ENCODE peak calls at places on chromosomes 11 and 22, in nine cellular contexts. M, E, W, T, S, F, Y, L and B are unnamed samples. For H3K4me1 and H4K20me1, the result is how much of the 10 kb centered on the place peaks cover.

GRCh38 chr22:31691408-31691807 is 29.4 kb upstream of the PISD start:
- DNase-seq in S (no peak), L (no peak), E (no peak), F (no peak), M (no peak), W (no peak), T (no peak), Y (no peak), B (no peak)

GRCh38 chr11:44950625-44951472 is at the start of gene TP53I11:
- DNase-seq in W (peak), F (peak), E (no peak), M (peak), S (peak), Y (no peak), L (peak), T (peak), B (peak)

GRCh38 chr11:44561275-44561781 is 4.1 kb upstream of the CD82 start:
- DNase-seq in S (no peak), L (no peak), M (no peak), Y (no peak), F (peak), T (no peak), E (no peak), W (no peak), B (no peak)

GRCh38 chr22:44795701-44796630 is 43.6 kb downstream of the ARHGAP8 start:
- DNase-seq in E (no peak), L (no peak), S (no peak), T (no peak), M (no peak), Y (peak), W (no peak), F (no peak), B (no peak)

GRCh38 chr11:27201454-27202302 is 161.1 kb downstream of the BBOX1 start:
- DNase-seq in M (no peak), E (peak), T (no peak), S (no peak), F (peak), W (peak), Y (peak), L (peak), B (peak)

GRCh38 chr22:29225422-29226090 is 19.9 kb downstream of the EMID1 start:
- DNase-seq in T (no peak), S (no peak), M (no peak), E (no peak), F (no peak), Y (no peak), W (peak), L (peak), B (peak)

GRCh38 chr22:20228939-20229272 is 39.2 kb downstream of the RTN4R start:
- DNase-seq in M (no peak), E (no peak), Y (no peak), W (no peak), T (no peak), F (no peak), L (no peak), S (no peak), B (no peak)

GRCh38 chr22:39472570-39473556 is 16.1 kb downstream of the MGAT3 start:
- DNase-seq in M (no peak), S (peak), T (no peak), W (no peak), L (no peak), F (no peak), E (peak), Y (no peak), B (peak)

GRCh38 chr11:78202733-78203167 is 14.0 kb downstream of the USP35 start:
- DNase-seq in Y (no peak), W (no peak), S (peak), E (peak), L (no peak), T (no peak), M (no peak), F (no peak), B (no peak)

GRCh38 chr11:60182546-60183330 is at the start of gene MS4A6A:
- DNase-seq in M (no peak), W (no peak), E (no peak), F (no peak), T (no peak), L (no peak), S (no peak), Y (no peak), B (no peak)

GRCh38 chr11:70116386-70117077 is 38.4 kb downstream of the ANO1 start:
- DNase-seq in F (no peak), E (no peak), L (no peak), Y (no peak), S (no peak), M (no peak), W (no peak), T (no peak), B (no peak)

GRCh38 chr11:40285520-40285919 is 1173.9 kb downstream of the LRRC4C start:
- DNase-seq in Y (no peak), W (no peak), M (no peak), T (no peak), S (no peak), L (no peak), F (no peak), E (no peak), B (no peak)

GRCh38 chr11:67583319-67584204 is at the start of gene GSTP1:
- DNase-seq in L (peak), F (peak), M (peak), T (peak), E (peak), W (peak), S (peak), Y (peak), B (peak)

GRCh38 chr11:90614318-90614717 is 391.5 kb upstream of the CHORDC1 start:
- DNase-seq in T (no peak), F (no peak), Y (no peak), L (no peak), E (no peak), S (no peak), M (no peak), W (no peak), B (no peak)

GRCh38 chr11:18191376-18191775 is 18.7 kb downstream of the MRGPRX4 start:
- DNase-seq in M (peak), S (peak), F (no peak), T (no peak), L (no peak), W (no peak), E (peak), Y (no peak), B (no peak)

GRCh38 chr11:56513280-56513679 is 22.1 kb upstream of the OR5M8 start:
- DNase-seq in M (no peak), E (no peak), L (no peak), W (no peak), T (no peak), Y (no peak), F (no peak), S (no peak), B (no peak)

DNA sequence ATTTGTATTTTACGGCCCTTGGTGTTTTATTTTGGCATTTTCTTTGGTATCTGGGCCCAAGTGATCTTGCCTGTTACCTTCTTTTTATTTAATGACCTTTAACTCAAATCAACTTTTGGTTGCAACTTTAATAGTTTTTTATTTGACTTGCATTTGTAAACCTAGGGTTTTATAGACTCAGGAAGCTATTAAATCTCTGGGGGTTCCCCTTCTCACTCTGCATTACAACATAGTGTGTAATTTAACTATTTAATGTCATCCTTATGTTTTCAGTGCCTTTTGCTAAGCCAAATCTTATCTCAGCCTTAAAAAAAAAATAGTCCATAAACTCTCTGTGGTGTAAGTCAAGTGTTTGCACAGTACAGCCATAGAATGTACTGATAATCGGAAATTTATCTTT is 3.4 kb downstream of the FJX1 start:
- DNase-seq in Y (no peak), T (no peak), W (no peak), L (no peak), F (peak), M (no peak), S (no peak), E (no peak), B (no peak)
- H3K4me1 ChIP-seq in Y (under half), T (under half), W (half or more), L (under half), F (under half), M (under half), S (under half), E (under half), B (under half)

DNA sequence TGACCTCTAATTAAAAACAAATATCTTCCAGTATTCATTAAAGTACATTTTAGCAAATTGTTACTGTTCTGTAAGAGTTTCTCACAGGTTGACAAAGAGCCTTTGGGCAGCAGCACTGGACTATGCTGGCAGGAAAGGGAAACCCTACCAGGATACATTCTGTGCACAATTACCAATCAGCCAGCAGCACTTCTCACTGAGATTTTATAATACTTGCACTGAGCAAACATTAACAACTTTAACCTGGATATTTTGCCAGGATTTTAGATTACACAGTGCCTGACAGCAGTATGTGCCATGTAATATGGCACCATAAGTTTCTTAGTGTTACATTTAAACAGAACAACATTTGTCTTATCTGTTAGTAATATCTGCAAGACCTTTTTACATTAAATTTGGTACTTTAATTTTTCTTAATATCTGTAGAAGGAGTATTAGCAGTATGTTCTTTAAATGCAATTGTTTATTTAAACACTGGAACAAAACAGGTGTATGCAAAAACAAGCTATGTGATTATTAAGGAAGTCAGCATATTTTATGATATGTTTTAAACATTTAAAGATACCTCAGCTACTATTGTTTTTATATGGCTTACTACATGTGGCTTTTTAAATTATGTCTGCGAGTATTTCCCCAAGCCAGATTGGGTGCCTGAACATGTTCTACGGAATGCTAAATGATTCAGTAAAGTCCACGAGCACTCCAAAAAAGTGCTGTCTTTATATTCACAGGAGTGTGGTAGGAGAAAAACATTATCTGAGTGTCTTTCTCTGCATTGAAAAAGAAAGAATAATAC is 699.0 kb upstream of the LUZP2 start:
- DNase-seq in F (peak), M (no peak), W (no peak), T (no peak), S (no peak), L (no peak), E (no peak), Y (no peak), B (no peak)
- TF ChIP-seq EZH2phosphoT487 in F (no peak), M (no peak), W (no peak), T (no peak), S (no peak), L (no peak), E (no peak), Y (no peak), B (no peak)

GRCh38 chr22:40593460-40594273 is 42.9 kb downstream of the MRTFA start:
- DNase-seq in E (peak), L (no peak), F (no peak), W (peak), T (no peak), Y (no peak), S (peak), M (no peak), B (peak)

GRCh38 chr22:40594924-40595323 is 41.6 kb downstream of the MRTFA start:
- DNase-seq in L (no peak), T (no peak), E (no peak), M (no peak), F (no peak), Y (no peak), W (no peak), S (no peak), B (no peak)

GRCh38 chr22:40592352-40593113 is 44.0 kb downstream of the MRTFA start:
- DNase-seq in L (no peak), Y (no peak), S (no peak), T (no peak), E (peak), M (no peak), W (no peak), F (no peak), B (no peak)

GRCh38 chr22:40595497-40596234 is 40.9 kb downstream of the MRTFA start:
- DNase-seq in L (peak), F (no peak), W (no peak), E (no peak), S (no peak), Y (no peak), T (no peak), M (no peak), B (no peak)

DNA sequence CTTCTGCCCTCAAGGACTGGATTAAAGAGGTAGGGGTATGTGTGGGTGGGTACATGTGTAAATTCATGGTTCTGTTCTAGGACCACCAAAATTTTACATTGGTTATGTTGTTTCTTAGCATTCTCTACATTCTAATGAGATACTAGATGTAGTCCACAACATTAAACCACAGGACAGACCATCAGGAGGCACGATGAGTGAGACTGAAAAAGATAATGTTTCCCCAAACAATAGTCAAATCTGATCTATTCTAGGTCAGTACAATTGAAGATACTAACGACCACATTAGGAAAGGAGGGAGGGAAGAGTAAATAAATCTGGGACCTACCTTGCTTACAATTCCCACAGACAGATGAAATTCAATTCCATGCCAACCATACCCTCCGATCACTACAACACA is 42.2 kb downstream of the MRTFA start:
- DNase-seq in F (no peak), L (no peak), E (no peak), W (no peak), M (no peak), Y (no peak), T (no peak), S (no peak), B (no peak)
- H4K20me1 ChIP-seq in F (under half), L (under half), E (under half), W (under half), M (half or more), Y (under half), T (under half), S (under half), B (under half)

DNA sequence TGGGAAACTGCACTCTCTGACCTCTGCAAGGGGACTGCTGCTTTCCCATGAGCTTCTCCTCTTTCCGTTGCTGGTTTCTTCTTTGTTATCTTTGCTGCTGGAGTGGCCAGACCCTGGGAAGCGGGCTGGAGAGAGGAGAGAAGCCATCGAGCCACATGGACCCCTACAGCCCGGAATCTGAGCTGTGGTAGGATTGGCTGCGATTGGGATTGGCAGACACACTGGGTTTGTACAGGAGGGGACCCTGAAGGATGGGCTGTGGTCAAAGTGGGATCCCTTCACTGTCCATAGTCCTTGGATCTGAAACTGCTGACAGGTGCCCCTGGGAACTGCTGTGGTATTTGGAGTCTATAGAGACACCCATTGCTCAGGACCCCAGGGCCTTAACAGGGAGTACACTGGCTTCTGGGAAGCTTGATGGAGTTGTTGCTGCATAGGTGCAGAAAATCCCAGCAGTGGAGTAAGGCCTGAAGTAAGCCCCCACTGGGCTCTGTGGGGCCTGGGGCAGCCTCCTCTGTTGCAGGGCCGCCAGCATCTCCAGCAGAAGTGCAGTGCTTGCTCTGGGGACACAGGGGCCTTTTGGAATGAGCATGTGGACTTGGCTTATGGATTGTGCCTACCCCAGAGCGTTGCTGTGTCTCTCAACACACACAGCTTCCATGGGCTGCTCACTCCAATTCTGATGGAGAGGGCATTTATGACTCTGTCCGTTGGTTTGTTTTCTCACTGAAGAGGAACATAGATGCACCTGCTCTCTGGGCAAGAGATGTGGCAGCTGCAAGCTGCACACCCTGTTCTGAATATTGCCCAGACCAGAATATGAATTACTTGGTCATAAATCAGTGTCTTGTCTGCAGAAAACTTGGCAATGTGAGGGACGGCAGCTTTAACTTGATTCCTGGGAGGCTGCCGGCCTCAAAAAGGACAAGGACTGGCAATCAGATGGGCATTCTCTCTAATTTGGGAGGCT is 32.0 kb downstream of the BCR start:
- DNase-seq in M (no peak), S (no peak), L (no peak), W (no peak), E (peak), F (no peak), T (no peak), Y (no peak), B (no peak)
- H3K4me1 ChIP-seq in M (under half), S (under half), L (under half), W (under half), E (half or more), F (under half), T (under half), Y (under half), B (under half)

GRCh38 chr11:12118940-12119339 is 8.6 kb downstream of the MICAL2 start:
- DNase-seq in L (no peak), M (no peak), E (no peak), W (no peak), F (no peak), S (no peak), Y (peak), T (no peak), B (no peak)

GRCh38 chr11:12121011-12121410 is 10.6 kb downstream of the MICAL2 start:
- DNase-seq in L (no peak), Y (no peak), W (no peak), F (no peak), M (no peak), E (no peak), T (no peak), S (no peak), B (no peak)

GRCh38 chr11:12119502-12119901 is 9.1 kb downstream of the MICAL2 start:
- DNase-seq in W (no peak), E (no peak), Y (no peak), L (no peak), F (peak), M (no peak), S (no peak), T (no peak), B (no peak)

GRCh38 chr11:12121504-12121903 is 11.1 kb downstream of the MICAL2 start:
- DNase-seq in M (no peak), Y (no peak), T (no peak), W (no peak), S (no peak), F (no peak), E (no peak), L (no peak), B (no peak)

GRCh38 chr11:12120031-12121008 is 9.9 kb downstream of the MICAL2 start:
- DNase-seq in Y (no peak), T (no peak), L (no peak), M (peak), S (no peak), F (no peak), E (no peak), W (no peak), B (no peak)
- TF ChIP-seq EZH2phosphoT487 in Y (no peak), T (no peak), L (no peak), M (no peak), S (no peak), F (no peak), E (no peak), W (no peak), B (no peak)

GRCh38 chr22:17114173-17114957 is 6.8 kb downstream of the TMEM121B start:
- DNase-seq in F (no peak), W (no peak), Y (no peak), L (no peak), T (no peak), E (no peak), S (no peak), M (no peak), B (no peak)
- H4K20me1 ChIP-seq in F (under half), W (under half), Y (under half), L (under half), T (under half), E (under half), S (under half), M (under half), B (under half)

GRCh38 chr22:21621891-21622623 is 7.8 kb downstream of the YDJC start:
- DNase-seq in W (peak), S (no peak), Y (no peak), M (no peak), E (no peak), L (peak), F (no peak), T (no peak), B (no peak)

GRCh38 chr22:21621025-21621424 is 8.8 kb downstream of the YDJC start:
- DNase-seq in W (no peak), M (no peak), Y (no peak), F (no peak), S (no peak), L (no peak), E (no peak), T (no peak), B (no peak)

GRCh38 chr22:21623402-21623970 is 6.3 kb downstream of the YDJC start:
- DNase-seq in S (no peak), T (no peak), Y (no peak), F (no peak), L (no peak), W (no peak), M (no peak), E (no peak), B (no peak)

GRCh38 chr22:21624120-21624879 is 5.5 kb downstream of the YDJC start:
- DNase-seq in F (peak), T (no peak), L (peak), E (peak), M (peak), W (peak), S (peak), Y (peak), B (peak)

DNA sequence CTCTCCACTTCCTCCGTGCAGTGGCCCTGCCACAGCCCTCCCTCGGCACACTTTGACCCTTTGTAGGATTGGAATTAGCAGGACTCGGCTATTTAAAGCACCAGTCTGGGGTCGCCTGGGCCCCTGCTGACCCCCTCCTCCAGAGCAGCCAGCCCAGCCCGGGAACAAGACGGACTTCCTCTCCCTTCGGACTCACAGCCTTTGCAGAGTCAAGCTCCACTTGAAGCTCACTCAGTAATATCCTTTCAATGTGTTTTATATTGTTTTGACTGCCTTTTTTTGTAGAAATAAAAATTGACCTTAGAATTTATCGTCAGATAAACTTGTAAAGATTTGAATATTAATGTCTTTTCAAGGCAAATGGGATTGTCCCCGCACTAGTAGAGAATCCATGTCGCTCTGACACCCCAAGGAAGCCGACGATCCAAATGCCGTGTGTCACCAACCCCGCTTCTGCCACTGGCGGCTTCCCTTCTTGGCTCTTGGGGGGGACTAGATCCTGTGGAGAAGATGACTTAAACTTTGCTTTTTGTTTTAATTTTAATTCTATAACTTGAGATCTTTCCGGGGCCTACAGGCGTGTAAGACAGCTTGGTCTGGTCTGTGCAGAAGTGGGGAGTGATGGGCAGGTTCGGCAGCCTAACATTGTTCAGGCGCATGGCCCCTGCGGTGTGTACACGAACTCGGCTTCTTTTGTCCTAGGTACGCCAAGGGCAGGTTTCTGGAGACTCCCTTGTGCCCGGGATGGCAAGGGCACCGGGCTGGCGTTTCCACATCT is 7.0 kb downstream of the YDJC start:
- DNase-seq in S (no peak), Y (no peak), T (no peak), F (no peak), E (no peak), M (no peak), L (no peak), W (peak), B (no peak)
- H3K4me1 ChIP-seq in S (under half), Y (under half), T (under half), F (under half), E (under half), M (under half), L (under half), W (under half), B (under half)